ENCODE peak calls at places on chromosomes 6 and 20, in four cellular contexts. E, L, O and I are unnamed samples.

GRCh38 chr20:32528291-32528891 is 56.7 kb downstream of the NOL4L start:
- DNase-seq in E (no peak), O (no peak), L (no peak), I (no peak)

GRCh38 chr6:100704941-100705340 is 176.2 kb downstream of the ASCC3 start:
- DNase-seq in L (no peak), E (no peak), O (no peak), I (no peak)

GRCh38 chr20:51442602-51443001 is 99.9 kb downstream of the NFATC2 start:
- DNase-seq in L (no peak), E (no peak), O (no peak), I (no peak)

GRCh38 chr6:16961577-16961976 is 140.3 kb upstream of the STMND1 start:
- DNase-seq in O (no peak), E (no peak), L (no peak), I (no peak)

GRCh38 chr20:58512808-58513552 is 2.2 kb downstream of the APCDD1L start:
- DNase-seq in E (no peak), L (no peak), O (peak), I (peak)

GRCh38 chr6:13729891-13730290 is 18.3 kb upstream of the RANBP9 start:
- DNase-seq in O (no peak), L (no peak), E (no peak), I (no peak)

GRCh38 chr20:47934761-47935160 is 149.5 kb upstream of the SULF2 start:
- DNase-seq in L (no peak), O (no peak), E (peak), I (no peak)

GRCh38 chr6:33696538-33697518 is 14.7 kb downstream of the UQCC2 start:
- DNase-seq in L (no peak), O (no peak), E (no peak), I (no peak)

GRCh38 chr6:41489284-41489851 is 56.8 kb upstream of the FOXP4 start:
- DNase-seq in E (no peak), L (peak), O (no peak), I (no peak)

GRCh38 chr20:49518576-49518975 is 36.1 kb upstream of the KCNB1 start:
- DNase-seq in E (no peak), L (no peak), O (no peak), I (no peak)

GRCh38 chr6:14857501-14857900 is 388.4 kb upstream of the JARID2 start:
- DNase-seq in E (no peak), O (no peak), L (no peak), I (peak)

GRCh38 chr6:17381429-17382147 is 11.8 kb upstream of the CAP2 start:
- DNase-seq in E (no peak), L (no peak), O (no peak), I (peak)

GRCh38 chr6:125002090-125002741 is 40.0 kb downstream of the RNF217 start:
- DNase-seq in E (no peak), O (peak), L (no peak), I (no peak)

GRCh38 chr6:170150590-170150945 is 140.3 kb downstream of the DLL1 start:
- DNase-seq in E (no peak), O (no peak), L (no peak), I (no peak)

GRCh38 chr20:50659975-50660670 is 31.2 kb downstream of the RIPOR3 start:
- DNase-seq in L (no peak), O (no peak), E (no peak), I (no peak)

GRCh38 chr20:1484438-1485120 is 6.6 kb downstream of the SIRPB2 start:
- DNase-seq in E (peak), L (no peak), O (no peak), I (no peak)

GRCh38 chr6:158149641-158150040 is 18.4 kb downstream of the SERAC1 start:
- DNase-seq in O (no peak), L (no peak), E (no peak), I (no peak)

GRCh38 chr6:158686791-158687381 is 37.0 kb downstream of the SYTL3 start:
- DNase-seq in O (no peak), E (no peak), L (no peak), I (no peak)

GRCh38 chr6:143368426-143368825 is 82.1 kb downstream of the ADAT2 start:
- DNase-seq in E (no peak), L (no peak), O (no peak), I (no peak)

GRCh38 chr20:15171016-15171415 is 833.6 kb upstream of the FLRT3 start:
- DNase-seq in E (no peak), L (no peak), O (no peak), I (no peak)

DNA sequence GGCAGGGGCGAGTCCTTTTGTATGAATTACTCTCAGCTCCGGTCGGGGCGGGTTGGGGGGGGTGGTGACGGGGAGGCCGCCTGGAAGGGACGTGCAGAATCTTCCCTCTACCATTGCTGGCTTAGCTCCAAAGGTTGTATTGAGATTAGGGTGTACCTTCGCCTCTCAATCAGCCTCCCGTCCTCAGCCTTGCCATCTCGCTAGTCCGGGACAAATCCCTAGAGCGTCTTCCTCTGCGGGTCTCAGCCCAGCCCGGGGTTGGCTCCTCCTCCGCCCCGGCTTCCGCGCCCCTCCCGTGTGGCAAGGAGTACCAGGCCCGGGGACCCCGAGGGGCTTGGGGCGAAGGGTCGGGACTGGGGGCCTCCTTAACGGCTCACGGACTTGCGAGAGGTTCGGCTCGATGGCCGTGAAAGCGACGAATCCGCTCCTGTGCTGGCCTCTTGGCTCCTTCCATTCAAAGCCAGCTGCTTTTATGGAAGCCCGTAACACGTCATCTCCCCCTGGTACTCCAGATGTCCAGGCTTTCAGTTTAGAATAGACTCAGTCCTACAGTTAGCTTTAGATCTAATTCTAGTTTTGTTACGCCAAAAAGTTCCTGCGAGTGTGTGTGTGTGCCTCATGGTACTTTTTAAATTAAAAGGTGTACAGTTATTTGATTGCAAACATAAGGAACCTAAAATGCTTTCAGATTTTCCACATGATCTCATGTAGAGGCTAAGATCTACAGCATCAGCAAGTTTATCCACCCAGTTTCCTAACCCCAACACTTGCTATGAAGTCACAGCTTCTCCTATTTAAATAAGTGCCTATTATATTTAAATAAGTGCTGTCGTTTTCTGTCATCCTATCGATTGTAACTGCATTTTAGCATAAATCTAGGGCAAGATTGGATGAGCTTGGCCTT is 771 bp upstream of the EEF1A1 start:
- DNase-seq in O (peak), E (peak), L (peak), I (no peak)
- TF ChIP-seq CTCF in O (no peak), E (no peak), L (no peak), I (no peak)

GRCh38 chr6:42901538-42901957 is 14.3 kb upstream of the PTCRA start:
- DNase-seq in O (peak), L (peak), E (peak), I (no peak)
- H3K27ac ChIP-seq in O (no peak), L (peak), E (no peak), I (no peak)

DNA sequence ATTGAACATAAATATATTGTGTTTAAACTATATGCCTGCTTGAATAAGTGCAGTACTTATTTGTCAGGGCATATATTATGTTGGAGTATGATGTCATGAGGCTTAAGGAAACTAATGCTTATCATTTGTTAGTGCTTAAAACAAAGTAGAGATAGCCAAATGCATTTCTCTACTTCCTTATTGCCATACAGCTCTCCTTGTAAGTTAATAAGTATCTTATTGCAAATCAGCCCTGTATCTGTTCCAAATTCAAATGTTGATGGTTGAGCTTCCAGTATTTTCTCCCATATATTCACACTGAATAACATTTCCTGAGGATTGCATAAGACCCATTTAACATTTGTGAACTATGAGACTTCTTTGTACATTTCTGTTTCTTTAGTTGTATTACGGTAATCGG is 57.8 kb downstream of the CARMIL1 start:
- DNase-seq in E (no peak), L (no peak), O (no peak), I (no peak)
- H3K4me3 ChIP-seq in E (no peak), L (no peak), O (no peak), I (no peak)

DNA sequence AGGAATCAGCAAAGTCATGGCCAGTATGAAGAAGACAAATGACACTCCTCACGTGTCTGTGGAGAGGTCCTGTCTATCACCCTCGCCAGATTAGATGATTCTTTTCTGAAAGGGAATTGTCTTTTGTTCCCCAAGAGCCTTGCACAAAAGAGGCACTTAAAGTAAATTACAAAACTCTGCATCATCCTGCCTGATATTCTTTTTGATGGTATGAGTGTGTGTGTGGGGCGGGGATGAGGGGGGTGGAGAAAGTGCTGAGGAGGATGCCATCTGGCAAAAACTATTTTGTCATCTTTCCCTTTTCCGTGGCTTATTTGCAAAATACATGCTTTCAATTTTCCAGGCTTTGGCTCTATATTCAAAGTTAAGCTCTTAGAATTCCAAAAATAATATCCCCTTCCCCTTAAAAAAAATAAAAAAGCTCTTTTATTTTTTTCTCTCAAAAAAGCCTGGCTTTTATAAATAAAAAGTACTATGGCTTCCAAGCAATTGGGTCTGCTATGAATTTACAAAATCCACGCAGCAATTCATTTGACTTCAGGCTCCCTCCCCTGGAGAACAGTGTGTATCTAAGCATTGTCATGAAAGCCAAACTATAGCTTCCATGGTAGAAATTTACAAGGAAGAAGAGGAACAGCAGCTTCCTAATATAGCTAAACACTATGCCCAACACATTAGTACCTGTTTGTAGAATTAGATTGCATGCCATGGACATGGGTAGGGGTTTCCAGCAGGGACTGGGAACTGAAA is 185.1 kb upstream of the ARG1 start:
- DNase-seq in E (no peak), L (no peak), O (no peak), I (no peak)
- TF ChIP-seq CTCF in E (no peak), L (peak), O (no peak), I (no peak)

GRCh38 chr20:23046431-23046830 is 3.0 kb downstream of the THBD start:
- DNase-seq in L (no peak), O (no peak), E (no peak), I (peak)

GRCh38 chr20:23048283-23049200 is 930 bp downstream of the THBD start:
- DNase-seq in O (peak), L (peak), E (no peak), I (peak)

GRCh38 chr20:23049201-23049932 is at the start of gene THBD:
- DNase-seq in O (peak), E (no peak), L (peak), I (peak)

GRCh38 chr20:23047738-23048214 is 1.7 kb downstream of the THBD start:
- DNase-seq in O (peak), E (no peak), L (no peak), I (no peak)

GRCh38 chr20:23047001-23047737 is 2.3 kb downstream of the THBD start:
- DNase-seq in E (no peak), L (no peak), O (no peak), I (no peak)
- H3K27ac ChIP-seq in E (no peak), L (no peak), O (no peak), I (no peak)

GRCh38 chr6:142087950-142088857 is 44.5 kb upstream of the GJE1 start:
- DNase-seq in E (no peak), O (peak), L (no peak), I (no peak)
- H3K4me3 ChIP-seq in E (no peak), O (no peak), L (no peak), I (no peak)

GRCh38 chr6:169101036-169101805 is 152.4 kb downstream of the THBS2 start:
- DNase-seq in L (no peak), O (no peak), E (no peak), I (no peak)

GRCh38 chr6:169098136-169098535 is 155.5 kb downstream of the THBS2 start:
- DNase-seq in E (no peak), L (no peak), O (no peak), I (no peak)

GRCh38 chr6:169097336-169098052 is 156.2 kb downstream of the THBS2 start:
- DNase-seq in L (peak), O (no peak), E (no peak), I (no peak)

GRCh38 chr6:169101981-169102380 is 151.7 kb downstream of the THBS2 start:
- DNase-seq in E (no peak), O (no peak), L (no peak), I (no peak)

DNA sequence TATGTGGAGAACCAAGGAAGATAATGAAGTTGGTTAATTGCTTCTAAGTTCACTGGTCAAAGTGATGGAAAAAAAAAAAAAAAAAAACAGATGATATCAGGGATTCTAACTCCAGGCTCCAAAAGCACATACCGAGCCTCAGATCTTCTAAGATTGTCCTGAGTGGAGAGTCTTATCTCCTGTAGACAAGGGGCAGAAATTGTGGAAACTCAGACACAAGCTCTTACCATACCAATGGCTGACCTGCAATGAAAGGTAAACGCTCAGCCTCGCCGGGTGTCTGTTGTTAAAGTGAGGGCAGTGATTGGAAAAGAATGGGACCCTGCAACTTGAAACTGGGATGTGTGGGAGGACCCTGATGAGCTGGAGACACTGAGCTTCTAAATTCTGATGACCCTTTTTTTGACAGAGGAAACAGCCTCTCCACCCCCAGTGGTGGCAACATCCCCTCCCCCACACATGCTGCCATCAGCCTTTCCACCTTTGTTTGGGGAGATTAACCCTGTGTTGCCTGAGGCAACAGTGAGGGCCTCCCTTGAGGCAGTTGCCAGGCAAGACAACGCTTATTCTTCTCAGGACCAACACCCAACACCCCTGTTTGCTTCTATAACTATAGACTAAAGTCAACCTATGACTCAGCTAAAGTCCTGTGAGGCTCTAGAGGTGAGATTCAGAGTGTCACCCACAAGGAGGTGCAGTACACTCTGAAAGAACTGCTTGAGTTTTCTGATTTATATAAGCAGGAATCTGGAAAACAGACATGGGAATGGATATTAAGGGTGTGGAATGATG is 154.0 kb downstream of the THBS2 start:
- DNase-seq in L (peak), E (no peak), O (peak), I (no peak)
- TF ChIP-seq CTCF in L (peak), E (no peak), O (peak), I (no peak)

GRCh38 chr6:84877515-84878210 is 113.3 kb upstream of the TBX18 start:
- DNase-seq in O (no peak), L (no peak), E (peak), I (no peak)
- H3K27ac ChIP-seq in O (no peak), L (no peak), E (no peak), I (no peak)